ENCODE peak calls at places on chromosomes 16 and 17, in six cellular contexts. One of them, this sample, is unnamed. For H3K36me3, the result is how much of the 10 kb centered on the place peaks cover.

GRCh38 chr16:67283039-67283825 is 3.9 kb downstream of the PLEKHG4 start:
- DNase-seq in HCT116: no peak
- DNase-seq in K562: no peak
- DNase-seq in GM12878: no peak
- DNase-seq in HepG2: no peak
- DNase-seq in SK-N-SH: no peak
- DNase-seq in this sample: no peak

GRCh38 chr17:69012895-69013805 is 47.6 kb downstream of the ABCA9 start:
- DNase-seq in HCT116: no peak
- DNase-seq in K562: peak
- DNase-seq in GM12878: no peak
- DNase-seq in HepG2: no peak
- DNase-seq in SK-N-SH: no peak
- DNase-seq in this sample: no peak

GRCh38 chr16:49183911-49184310 is 97.7 kb downstream of the CBLN1 start:
- DNase-seq in HCT116: peak
- DNase-seq in K562: peak
- DNase-seq in GM12878: no peak
- DNase-seq in HepG2: peak
- DNase-seq in SK-N-SH: peak
- DNase-seq in this sample: peak

GRCh38 chr17:71461504-71462197 is 659.2 kb upstream of the SOX9 start:
- DNase-seq in HCT116: no peak
- DNase-seq in K562: no peak
- DNase-seq in GM12878: no peak
- DNase-seq in HepG2: no peak
- DNase-seq in SK-N-SH: no peak
- DNase-seq in this sample: no peak

GRCh38 chr17:72185571-72185970 is 64.8 kb downstream of the SOX9 start:
- DNase-seq in HCT116: no peak
- DNase-seq in K562: no peak
- DNase-seq in GM12878: no peak
- DNase-seq in HepG2: no peak
- DNase-seq in SK-N-SH: no peak
- DNase-seq in this sample: no peak

GRCh38 chr16:5504028-5504758 is 406.6 kb upstream of the EEF2KMT start:
- DNase-seq in HCT116: no peak
- DNase-seq in K562: no peak
- DNase-seq in GM12878: no peak
- DNase-seq in HepG2: no peak
- DNase-seq in SK-N-SH: peak
- DNase-seq in this sample: no peak

GRCh38 chr17:81457917-81458555 is 54.6 kb downstream of the ACTG1 start:
- DNase-seq in HCT116: no peak
- DNase-seq in K562: peak
- DNase-seq in GM12878: no peak
- DNase-seq in HepG2: no peak
- DNase-seq in SK-N-SH: peak
- DNase-seq in this sample: no peak

GRCh38 chr17:29760771-29761682 is 138.3 kb upstream of the CORO6 start:
- DNase-seq in HCT116: no peak
- DNase-seq in K562: no peak
- DNase-seq in GM12878: peak
- DNase-seq in HepG2: peak
- DNase-seq in SK-N-SH: peak
- DNase-seq in this sample: peak

GRCh38 chr17:2778489-2778888 is 17.7 kb upstream of the RAP1GAP2 start:
- DNase-seq in HCT116: no peak
- DNase-seq in K562: no peak
- DNase-seq in GM12878: no peak
- DNase-seq in HepG2: no peak
- DNase-seq in SK-N-SH: no peak
- DNase-seq in this sample: no peak

GRCh38 chr17:11874756-11875155 is 122.5 kb downstream of the ZNF18 start:
- DNase-seq in HCT116: no peak
- DNase-seq in K562: no peak
- DNase-seq in GM12878: no peak
- DNase-seq in HepG2: no peak
- DNase-seq in SK-N-SH: no peak
- DNase-seq in this sample: no peak

GRCh38 chr17:75872434-75873351 is 5.7 kb downstream of the TRIM47 start:
- DNase-seq in HCT116: no peak
- DNase-seq in K562: peak
- DNase-seq in GM12878: no peak
- DNase-seq in HepG2: peak
- DNase-seq in SK-N-SH: peak
- DNase-seq in this sample: peak

GRCh38 chr17:50064253-50064991 is 8.5 kb downstream of the ITGA3 start:
- DNase-seq in HCT116: peak
- DNase-seq in K562: peak
- DNase-seq in GM12878: no peak
- DNase-seq in HepG2: no peak
- DNase-seq in SK-N-SH: peak
- DNase-seq in this sample: peak

GRCh38 chr16:25264599-25264998 is 7.0 kb upstream of the ZKSCAN2 start:
- DNase-seq in HCT116: no peak
- DNase-seq in K562: peak
- DNase-seq in GM12878: no peak
- DNase-seq in HepG2: no peak
- DNase-seq in SK-N-SH: no peak
- DNase-seq in this sample: peak

GRCh38 chr17:69326302-69327059 is 452 bp downstream of the ABCA5 start:
- DNase-seq in HCT116: no peak
- DNase-seq in K562: no peak
- DNase-seq in GM12878: no peak
- DNase-seq in HepG2: peak
- DNase-seq in SK-N-SH: no peak
- DNase-seq in this sample: no peak

GRCh38 chr17:73371285-73371684 is 59.5 kb upstream of the CDC42EP4 start:
- DNase-seq in HCT116: no peak
- DNase-seq in K562: no peak
- DNase-seq in GM12878: no peak
- DNase-seq in HepG2: no peak
- DNase-seq in SK-N-SH: no peak
- DNase-seq in this sample: no peak

GRCh38 chr16:21656795-21657768 is 4.7 kb upstream of the IGSF6 start:
- DNase-seq in HCT116: peak
- DNase-seq in K562: peak
- DNase-seq in GM12878: peak
- DNase-seq in HepG2: peak
- DNase-seq in SK-N-SH: peak
- DNase-seq in this sample: peak

GRCh38 chr16:71559855-71560254 is 17.0 kb downstream of the TAT start:
- DNase-seq in HCT116: no peak
- DNase-seq in K562: no peak
- DNase-seq in GM12878: no peak
- DNase-seq in HepG2: peak
- DNase-seq in SK-N-SH: no peak
- DNase-seq in this sample: no peak

GRCh38 chr17:7740481-7741001 is 23.0 kb downstream of the DNAH2 start:
- DNase-seq in HCT116: no peak
- DNase-seq in K562: no peak
- DNase-seq in GM12878: no peak
- DNase-seq in HepG2: no peak
- DNase-seq in SK-N-SH: no peak
- DNase-seq in this sample: no peak

GRCh38 chr16:23030001-23030400 is 119.3 kb downstream of the USP31 start:
- DNase-seq in HCT116: no peak
- DNase-seq in K562: no peak
- DNase-seq in GM12878: no peak
- DNase-seq in HepG2: no peak
- DNase-seq in SK-N-SH: peak
- DNase-seq in this sample: no peak

GRCh38 chr17:14033166-14033565 is 36.1 kb upstream of the COX10 start:
- DNase-seq in HCT116: no peak
- DNase-seq in K562: no peak
- DNase-seq in GM12878: no peak
- DNase-seq in HepG2: no peak
- DNase-seq in SK-N-SH: no peak
- DNase-seq in this sample: no peak

GRCh38 chr16:77408607-77409006 is 26.2 kb downstream of the ADAMTS18 start:
- DNase-seq in HCT116: no peak
- DNase-seq in K562: no peak
- DNase-seq in GM12878: peak
- DNase-seq in HepG2: no peak
- DNase-seq in SK-N-SH: no peak
- DNase-seq in this sample: no peak
- H3K4me2 ChIP-seq in HCT116: no peak
- H3K4me2 ChIP-seq in K562: no peak
- H3K4me2 ChIP-seq in GM12878: no peak
- H3K4me2 ChIP-seq in HepG2: no peak
- H3K4me2 ChIP-seq in SK-N-SH: no peak
- H3K4me2 ChIP-seq in this sample: no peak

GRCh38 chr16:187330-187729 is 7.1 kb downstream of the HBQ1 start:
- DNase-seq in HCT116: no peak
- DNase-seq in K562: no peak
- DNase-seq in GM12878: no peak
- DNase-seq in HepG2: no peak
- DNase-seq in SK-N-SH: no peak
- DNase-seq in this sample: no peak
- H3K36me3 ChIP-seq in HCT116: under half
- H3K36me3 ChIP-seq in K562: half or more
- H3K36me3 ChIP-seq in GM12878: under half
- H3K36me3 ChIP-seq in HepG2: under half
- H3K36me3 ChIP-seq in SK-N-SH: under half
- H3K36me3 ChIP-seq in this sample: under half

DNA sequence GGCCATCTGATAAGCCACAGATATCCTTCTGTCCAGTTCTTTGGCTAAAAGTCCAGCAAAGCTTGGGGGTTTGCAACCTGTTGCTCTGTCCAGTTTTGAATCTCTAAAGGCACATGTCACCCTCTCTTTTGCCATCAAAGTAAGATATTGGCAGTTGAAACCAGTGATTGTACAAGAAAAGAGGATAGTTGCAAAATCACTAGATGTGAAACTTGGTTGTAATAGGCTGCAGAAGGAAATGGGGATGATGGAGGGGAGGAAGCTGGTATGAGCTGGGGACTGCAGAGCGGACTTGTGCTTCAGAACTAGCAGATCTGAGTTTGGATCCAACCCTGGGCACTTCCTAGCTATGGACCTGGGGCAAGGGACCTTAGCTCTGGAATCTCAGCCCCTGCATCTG is 188.2 kb downstream of the HAPSTR1 start:
- DNase-seq in HCT116: no peak
- DNase-seq in K562: no peak
- DNase-seq in GM12878: no peak
- DNase-seq in HepG2: no peak
- DNase-seq in SK-N-SH: no peak
- DNase-seq in this sample: no peak
- TF ChIP-seq REST in HCT116: no peak
- TF ChIP-seq REST in K562: no peak
- TF ChIP-seq REST in GM12878: no peak
- TF ChIP-seq REST in HepG2: no peak
- TF ChIP-seq REST in SK-N-SH: no peak
- TF ChIP-seq REST in this sample: no peak

GRCh38 chr17:27207073-27207511 is 86.8 kb upstream of the WSB1 start:
- DNase-seq in HCT116: peak
- DNase-seq in K562: no peak
- DNase-seq in GM12878: no peak
- DNase-seq in HepG2: no peak
- DNase-seq in SK-N-SH: no peak
- DNase-seq in this sample: no peak
- H3K4me2 ChIP-seq in HCT116: peak
- H3K4me2 ChIP-seq in K562: no peak
- H3K4me2 ChIP-seq in GM12878: no peak
- H3K4me2 ChIP-seq in HepG2: no peak
- H3K4me2 ChIP-seq in SK-N-SH: peak
- H3K4me2 ChIP-seq in this sample: no peak

GRCh38 chr17:37055511-37055910 is 106.8 kb downstream of the AATF start:
- DNase-seq in HCT116: no peak
- DNase-seq in K562: no peak
- DNase-seq in GM12878: no peak
- DNase-seq in HepG2: no peak
- DNase-seq in SK-N-SH: no peak
- DNase-seq in this sample: no peak

GRCh38 chr17:37050905-37051304 is 102.2 kb downstream of the AATF start:
- DNase-seq in HCT116: no peak
- DNase-seq in K562: no peak
- DNase-seq in GM12878: no peak
- DNase-seq in HepG2: no peak
- DNase-seq in SK-N-SH: no peak
- DNase-seq in this sample: no peak

GRCh38 chr17:37056622-37057021 is 107.9 kb downstream of the AATF start:
- DNase-seq in HCT116: no peak
- DNase-seq in K562: no peak
- DNase-seq in GM12878: no peak
- DNase-seq in HepG2: no peak
- DNase-seq in SK-N-SH: no peak
- DNase-seq in this sample: no peak

GRCh38 chr17:37051839-37052238 is 103.1 kb downstream of the AATF start:
- DNase-seq in HCT116: no peak
- DNase-seq in K562: no peak
- DNase-seq in GM12878: no peak
- DNase-seq in HepG2: no peak
- DNase-seq in SK-N-SH: no peak
- DNase-seq in this sample: no peak

DNA sequence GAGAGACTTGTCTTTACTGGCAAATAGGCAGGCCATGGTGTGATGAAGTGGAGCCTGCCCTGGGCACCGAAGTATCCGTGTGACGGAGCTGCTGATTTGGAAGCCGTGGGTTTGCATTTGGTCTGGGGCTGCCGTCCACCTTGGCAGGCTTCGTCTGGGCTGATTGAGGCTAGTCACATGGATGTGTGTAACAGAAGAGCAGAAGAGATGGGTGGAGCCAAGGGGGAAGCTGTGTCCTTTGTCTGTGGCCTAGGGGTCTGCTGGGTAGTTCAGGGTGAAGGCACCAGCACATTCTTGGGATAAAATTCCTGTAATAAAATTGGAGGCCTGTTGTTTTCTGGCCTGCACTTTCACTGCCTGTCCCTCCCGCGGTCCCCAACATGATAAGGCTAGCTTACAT is 106.1 kb downstream of the AATF start:
- DNase-seq in HCT116: no peak
- DNase-seq in K562: no peak
- DNase-seq in GM12878: no peak
- DNase-seq in HepG2: no peak
- DNase-seq in SK-N-SH: no peak
- DNase-seq in this sample: no peak
- H3K36me3 ChIP-seq in HCT116: under half
- H3K36me3 ChIP-seq in K562: under half
- H3K36me3 ChIP-seq in GM12878: under half
- H3K36me3 ChIP-seq in HepG2: under half
- H3K36me3 ChIP-seq in SK-N-SH: under half
- H3K36me3 ChIP-seq in this sample: under half

This sample was measured in GM23338.